ENCODE peak calls at places on chromosomes 6 and 20, in five cellular contexts. S, R, J, H and Y are unnamed samples.

GRCh38 chr6:116564921-116565872 is 6.1 kb upstream of the RWDD1 start:
- DNase-seq in S (no peak), R (no peak), J (no peak), H (peak), Y (no peak)

GRCh38 chr20:62659488-62659887 is 17.2 kb downstream of the SLCO4A1 start:
- DNase-seq in S (no peak), R (no peak), J (no peak), H (no peak), Y (no peak)

GRCh38 chr6:125957845-125958244 is 1.3 kb downstream of the HINT3 start:
- DNase-seq in S (no peak), R (no peak), J (no peak), H (peak), Y (no peak)

GRCh38 chr20:48919882-48920526 is 1.5 kb upstream of the ARFGEF2 start:
- DNase-seq in S (no peak), R (no peak), J (no peak), H (no peak), Y (no peak)

GRCh38 chr20:52859156-52859887 is 112.8 kb upstream of the TSHZ2 start:
- DNase-seq in S (no peak), R (no peak), J (no peak), H (peak), Y (no peak)

GRCh38 chr20:58715709-58716475 is 23.3 kb downstream of the NPEPL1 start:
- DNase-seq in S (no peak), R (peak), J (no peak), H (no peak), Y (no peak)

GRCh38 chr6:122789078-122789861 is at the start of gene SMPDL3A:
- DNase-seq in S (peak), R (peak), J (peak), H (peak), Y (no peak)

GRCh38 chr6:5778906-5779305 is 227.8 kb downstream of the NRN1 start:
- DNase-seq in S (no peak), R (no peak), J (no peak), H (no peak), Y (no peak)

GRCh38 chr6:35521235-35521634 is 8.5 kb upstream of the TULP1 start:
- DNase-seq in S (no peak), R (no peak), J (no peak), H (no peak), Y (no peak)

GRCh38 chr20:62413896-62414481 is 6.9 kb upstream of the CABLES2 start:
- DNase-seq in S (peak), R (no peak), J (no peak), H (no peak), Y (no peak)

GRCh38 chr20:35314460-35315198 is 22.4 kb upstream of the FAM83C start:
- DNase-seq in S (no peak), R (no peak), J (no peak), H (no peak), Y (no peak)

GRCh38 chr20:16661738-16662137 is 68.1 kb upstream of the SNRPB2 start:
- DNase-seq in S (no peak), R (no peak), J (no peak), H (no peak), Y (no peak)

GRCh38 chr6:147048930-147049329 is 155.3 kb upstream of the STXBP5 start:
- DNase-seq in S (no peak), R (no peak), J (no peak), H (no peak), Y (no peak)

GRCh38 chr6:52576392-52577021 is 353 bp downstream of the TRAM2 start:
- DNase-seq in S (peak), R (peak), J (no peak), H (peak), Y (no peak)

GRCh38 chr6:41353333-41353732 is 17.9 kb downstream of the NCR2 start:
- DNase-seq in S (no peak), R (peak), J (no peak), H (no peak), Y (no peak)

GRCh38 chr6:149895702-149896310 is 2.1 kb downstream of the RAET1E start:
- DNase-seq in S (peak), R (peak), J (no peak), H (peak), Y (peak)

GRCh38 chr20:47352332-47353223 is 3.9 kb downstream of the ZMYND8 start:
- DNase-seq in S (no peak), R (peak), J (no peak), H (peak), Y (no peak)

GRCh38 chr20:57711311-57711712 is 1.5 kb upstream of the PMEPA1 start:
- DNase-seq in S (no peak), R (no peak), J (no peak), H (no peak), Y (no peak)

GRCh38 chr6:129320892-129321291 is 389.1 kb downstream of the ARHGAP18 start:
- DNase-seq in S (no peak), R (no peak), J (no peak), H (no peak), Y (no peak)

GRCh38 chr6:95596021-95596420 is 18.7 kb downstream of the MANEA start:
- DNase-seq in S (no peak), R (no peak), J (no peak), H (no peak), Y (no peak)

GRCh38 chr6:169911264-169912263 is 160.1 kb downstream of the ERMARD start:
- DNase-seq in S (no peak), R (no peak), J (no peak), H (no peak), Y (no peak)

GRCh38 chr6:44257007-44257752 is at the start of gene SLC35B2:
- DNase-seq in S (peak), R (no peak), J (no peak), H (peak), Y (no peak)

GRCh38 chr20:38134427-38135281 is 30.4 kb downstream of the TGM2 start:
- DNase-seq in S (peak), R (no peak), J (no peak), H (peak), Y (no peak)

GRCh38 chr6:104789770-104790190 is 69.9 kb downstream of the HACE1 start:
- DNase-seq in S (peak), R (no peak), J (peak), H (peak), Y (no peak)

GRCh38 chr6:130755368-130756034 is 71.7 kb upstream of the SMLR1 start:
- DNase-seq in S (no peak), R (no peak), J (no peak), H (no peak), Y (no peak)

GRCh38 chr6:12014027-12014872 is 2.1 kb downstream of the HIVEP1 start:
- DNase-seq in S (peak), R (no peak), J (no peak), H (peak), Y (no peak)